ENCODE peak calls at places on chromosomes 2 and 18, in eight cellular contexts. One of them, this sample, is unnamed.

GRCh38 chr2:172012688-172013358 is 13.1 kb downstream of the METAP1D start:
- DNase-seq in NCI-H1930: no peak
- DNase-seq in ACHN: no peak
- DNase-seq in GM12865: peak; percentile 11
- DNase-seq in T-cell: no peak
- DNase-seq in spleen: no peak
- DNase-seq in NCI-H774: no peak
- DNase-seq in NCI-H2029: no peak
- DNase-seq in this sample: no peak

GRCh38 chr2:210955591-210955990 is 399.2 kb downstream of the CPS1 start:
- DNase-seq in NCI-H1930: no peak
- DNase-seq in ACHN: peak; percentile 41
- DNase-seq in GM12865: no peak
- DNase-seq in T-cell: no peak
- DNase-seq in spleen: no peak
- DNase-seq in NCI-H774: no peak
- DNase-seq in NCI-H2029: no peak
- DNase-seq in this sample: no peak

GRCh38 chr2:3626118-3626816 is 31.4 kb downstream of the COLEC11 start:
- DNase-seq in NCI-H1930: no peak
- DNase-seq in ACHN: no peak
- DNase-seq in GM12865: no peak
- DNase-seq in T-cell: no peak
- DNase-seq in spleen: peak; percentile 62
- DNase-seq in NCI-H774: no peak
- DNase-seq in NCI-H2029: no peak
- DNase-seq in this sample: no peak

GRCh38 chr2:41038408-41038807 is 586.5 kb upstream of the SLC8A1 start:
- DNase-seq in NCI-H1930: no peak
- DNase-seq in ACHN: peak; percentile 37
- DNase-seq in GM12865: no peak
- DNase-seq in T-cell: no peak
- DNase-seq in spleen: no peak
- DNase-seq in NCI-H774: no peak
- DNase-seq in NCI-H2029: no peak
- DNase-seq in this sample: no peak

GRCh38 chr2:38109732-38110181 is 33.8 kb upstream of the CYP1B1 start:
- DNase-seq in NCI-H1930: no peak
- DNase-seq in ACHN: peak; percentile 85
- DNase-seq in GM12865: no peak
- DNase-seq in T-cell: no peak
- DNase-seq in spleen: no peak
- DNase-seq in NCI-H774: no peak
- DNase-seq in NCI-H2029: no peak
- DNase-seq in this sample: peak; percentile 91

GRCh38 chr18:73279499-73279898 is 411.7 kb upstream of the NETO1 start:
- DNase-seq in NCI-H1930: no peak
- DNase-seq in ACHN: no peak
- DNase-seq in GM12865: no peak
- DNase-seq in T-cell: no peak
- DNase-seq in spleen: no peak
- DNase-seq in NCI-H774: no peak
- DNase-seq in NCI-H2029: no peak
- DNase-seq in this sample: no peak

GRCh38 chr2:167258712-167259111 is 370.4 kb downstream of the XIRP2 start:
- DNase-seq in NCI-H1930: no peak
- DNase-seq in ACHN: no peak
- DNase-seq in GM12865: no peak
- DNase-seq in T-cell: no peak
- DNase-seq in spleen: no peak
- DNase-seq in NCI-H774: no peak
- DNase-seq in NCI-H2029: no peak
- DNase-seq in this sample: no peak

GRCh38 chr2:232480201-232481190 is 7.1 kb downstream of the ECEL1 start:
- DNase-seq in NCI-H1930: no peak
- DNase-seq in ACHN: no peak
- DNase-seq in GM12865: no peak
- DNase-seq in T-cell: no peak
- DNase-seq in spleen: peak; percentile 60
- DNase-seq in NCI-H774: no peak
- DNase-seq in NCI-H2029: no peak
- DNase-seq in this sample: no peak

GRCh38 chr2:10764896-10765295 is 43.5 kb downstream of the ATP6V1C2 start:
- DNase-seq in NCI-H1930: no peak
- DNase-seq in ACHN: no peak
- DNase-seq in GM12865: no peak
- DNase-seq in T-cell: no peak
- DNase-seq in spleen: peak; percentile 19
- DNase-seq in NCI-H774: no peak
- DNase-seq in NCI-H2029: no peak
- DNase-seq in this sample: no peak

GRCh38 chr2:241771286-241772062 is 5.1 kb upstream of the GAL3ST2 start:
- DNase-seq in NCI-H1930: no peak
- DNase-seq in ACHN: no peak
- DNase-seq in GM12865: peak; percentile 26
- DNase-seq in T-cell: no peak
- DNase-seq in spleen: peak; percentile 76
- DNase-seq in NCI-H774: no peak
- DNase-seq in NCI-H2029: no peak
- DNase-seq in this sample: no peak

GRCh38 chr2:43174368-43175186 is 51.8 kb downstream of the ZFP36L2 start:
- DNase-seq in NCI-H1930: no peak
- DNase-seq in ACHN: no peak
- DNase-seq in GM12865: peak; percentile 89
- DNase-seq in T-cell: peak; percentile 83
- DNase-seq in spleen: peak; percentile 93
- DNase-seq in NCI-H774: no peak
- DNase-seq in NCI-H2029: no peak
- DNase-seq in this sample: no peak

GRCh38 chr2:207474871-207475485 is 54.8 kb upstream of the CREB1 start:
- DNase-seq in NCI-H1930: peak; percentile 17
- DNase-seq in ACHN: peak; percentile 64
- DNase-seq in GM12865: peak; percentile 59
- DNase-seq in T-cell: peak; percentile 35
- DNase-seq in spleen: no peak
- DNase-seq in NCI-H774: peak; percentile 33
- DNase-seq in NCI-H2029: peak; percentile 9
- DNase-seq in this sample: peak; percentile 59

GRCh38 chr2:2662037-2662846 is 331.2 kb upstream of the MYT1L start:
- DNase-seq in NCI-H1930: no peak
- DNase-seq in ACHN: no peak
- DNase-seq in GM12865: no peak
- DNase-seq in T-cell: no peak
- DNase-seq in spleen: no peak
- DNase-seq in NCI-H774: peak; percentile 78
- DNase-seq in NCI-H2029: peak; percentile 86
- DNase-seq in this sample: no peak

GRCh38 chr2:225501022-225501421 is 101.5 kb downstream of the NYAP2 start:
- DNase-seq in NCI-H1930: no peak
- DNase-seq in ACHN: no peak
- DNase-seq in GM12865: no peak
- DNase-seq in T-cell: no peak
- DNase-seq in spleen: no peak
- DNase-seq in NCI-H774: no peak
- DNase-seq in NCI-H2029: no peak
- DNase-seq in this sample: no peak

GRCh38 chr2:233419626-233420431 is 65.5 kb downstream of the DGKD start:
- DNase-seq in NCI-H1930: no peak
- DNase-seq in ACHN: no peak
- DNase-seq in GM12865: peak; percentile 77
- DNase-seq in T-cell: peak; percentile 24
- DNase-seq in spleen: peak; percentile 32
- DNase-seq in NCI-H774: no peak
- DNase-seq in NCI-H2029: no peak
- DNase-seq in this sample: no peak

GRCh38 chr2:73856214-73856613 is 27.5 kb downstream of the STAMBP start:
- DNase-seq in NCI-H1930: no peak
- DNase-seq in ACHN: peak; percentile 24
- DNase-seq in GM12865: no peak
- DNase-seq in T-cell: no peak
- DNase-seq in spleen: no peak
- DNase-seq in NCI-H774: no peak
- DNase-seq in NCI-H2029: no peak
- DNase-seq in this sample: no peak

GRCh38 chr18:78561757-78562445 is 417.7 kb upstream of the SALL3 start:
- DNase-seq in NCI-H1930: no peak
- DNase-seq in ACHN: no peak
- DNase-seq in GM12865: no peak
- DNase-seq in T-cell: no peak
- DNase-seq in spleen: no peak
- DNase-seq in NCI-H774: peak; percentile 26
- DNase-seq in NCI-H2029: no peak
- DNase-seq in this sample: no peak

GRCh38 chr2:17643031-17643615 is 102.6 kb downstream of the VSNL1 start:
- DNase-seq in NCI-H1930: no peak
- DNase-seq in ACHN: peak; percentile 86
- DNase-seq in GM12865: no peak
- DNase-seq in T-cell: no peak
- DNase-seq in spleen: no peak
- DNase-seq in NCI-H774: no peak
- DNase-seq in NCI-H2029: no peak
- DNase-seq in this sample: peak; percentile 47

GRCh38 chr2:23360571-23361125 is 24.3 kb upstream of the KLHL29 start:
- DNase-seq in NCI-H1930: no peak
- DNase-seq in ACHN: no peak
- DNase-seq in GM12865: no peak
- DNase-seq in T-cell: no peak
- DNase-seq in spleen: no peak
- DNase-seq in NCI-H774: no peak
- DNase-seq in NCI-H2029: no peak
- DNase-seq in this sample: no peak

GRCh38 chr2:37457401-37457901 is 113.0 kb downstream of the QPCT start:
- DNase-seq in NCI-H1930: no peak
- DNase-seq in ACHN: no peak
- DNase-seq in GM12865: no peak
- DNase-seq in T-cell: no peak
- DNase-seq in spleen: no peak
- DNase-seq in NCI-H774: no peak
- DNase-seq in NCI-H2029: no peak
- DNase-seq in this sample: no peak

GRCh38 chr2:191053256-191053655 is 39.3 kb upstream of the STAT1 start:
- DNase-seq in NCI-H1930: no peak
- DNase-seq in ACHN: no peak
- DNase-seq in GM12865: no peak
- DNase-seq in T-cell: no peak
- DNase-seq in spleen: no peak
- DNase-seq in NCI-H774: no peak
- DNase-seq in NCI-H2029: no peak
- DNase-seq in this sample: no peak

GRCh38 chr2:191530618-191531017 is 147.3 kb upstream of the NABP1 start:
- DNase-seq in NCI-H1930: no peak
- DNase-seq in ACHN: no peak
- DNase-seq in GM12865: no peak
- DNase-seq in T-cell: no peak
- DNase-seq in spleen: no peak
- DNase-seq in NCI-H774: no peak
- DNase-seq in NCI-H2029: no peak
- DNase-seq in this sample: no peak

GRCh38 chr2:173588931-173589369 is 234.3 kb downstream of the CDCA7 start:
- DNase-seq in NCI-H1930: no peak
- DNase-seq in ACHN: peak; percentile 85
- DNase-seq in GM12865: no peak
- DNase-seq in T-cell: no peak
- DNase-seq in spleen: no peak
- DNase-seq in NCI-H774: no peak
- DNase-seq in NCI-H2029: no peak
- DNase-seq in this sample: no peak

GRCh38 chr2:62526531-62527381 is 20.8 kb upstream of the TMEM17 start:
- DNase-seq in NCI-H1930: no peak
- DNase-seq in ACHN: no peak
- DNase-seq in GM12865: no peak
- DNase-seq in T-cell: no peak
- DNase-seq in spleen: no peak
- DNase-seq in NCI-H774: no peak
- DNase-seq in NCI-H2029: no peak
- DNase-seq in this sample: no peak

GRCh38 chr2:146124741-146125140 is 1604.8 kb upstream of the ZEB2 start:
- DNase-seq in NCI-H1930: no peak
- DNase-seq in ACHN: peak; percentile 16
- DNase-seq in GM12865: no peak
- DNase-seq in T-cell: no peak
- DNase-seq in spleen: no peak
- DNase-seq in NCI-H774: no peak
- DNase-seq in NCI-H2029: no peak
- DNase-seq in this sample: no peak

GRCh38 chr18:30698571-30698970 is 344.0 kb downstream of the DSC3 start:
- DNase-seq in NCI-H1930: no peak
- DNase-seq in ACHN: no peak
- DNase-seq in GM12865: no peak
- DNase-seq in T-cell: no peak
- DNase-seq in spleen: no peak
- DNase-seq in NCI-H774: no peak
- DNase-seq in NCI-H2029: no peak
- DNase-seq in this sample: no peak

GRCh38 chr2:240566203-240567136 is 1.8 kb upstream of the RNPEPL1 start:
- DNase-seq in NCI-H1930: peak; percentile 63
- DNase-seq in ACHN: peak; percentile 94
- DNase-seq in GM12865: peak; percentile 96
- DNase-seq in T-cell: peak; percentile 94
- DNase-seq in spleen: peak; percentile 99
- DNase-seq in NCI-H774: peak; percentile 82
- DNase-seq in NCI-H2029: peak; percentile 80
- DNase-seq in this sample: peak; percentile 88

GRCh38 chr2:186460465-186460864 is 25.6 kb upstream of the ZC3H15 start:
- DNase-seq in NCI-H1930: no peak
- DNase-seq in ACHN: peak; percentile 41
- DNase-seq in GM12865: peak; percentile 44
- DNase-seq in T-cell: no peak
- DNase-seq in spleen: no peak
- DNase-seq in NCI-H774: no peak
- DNase-seq in NCI-H2029: no peak
- DNase-seq in this sample: peak; percentile 51

GRCh38 chr18:23617412-23618009 is 31.2 kb upstream of the NPC1 start:
- DNase-seq in NCI-H1930: no peak
- DNase-seq in ACHN: peak; percentile 56
- DNase-seq in GM12865: peak; percentile 49
- DNase-seq in T-cell: no peak
- DNase-seq in spleen: no peak
- DNase-seq in NCI-H774: no peak
- DNase-seq in NCI-H2029: no peak
- DNase-seq in this sample: no peak